ENCODE peak calls at places on chromosomes 7 and 10, in nine cellular contexts. F is CD8-positive, alpha-beta T cell; H is PC-9; L is IMR-90; S is neural progenitor cell; B is Peyer's patch; K is HCT116; Q is fibroblast of lung; M is thoracic aorta. C is an unnamed sample.

GRCh38 chr7:13848576-13849527 is 140.6 kb downstream of the ETV1 start:
- DNase-seq in F (no peak), H (no peak), L (peak), S (peak), B (no peak), K (no peak), Q (no peak), M (no peak), C (no peak)

GRCh38 chr10:110820321-110820814 is 51.4 kb upstream of the PDCD4 start:
- DNase-seq in F (no peak), H (no peak), L (no peak), S (no peak), B (no peak), K (no peak), Q (peak), M (no peak), C (peak)

GRCh38 chr7:85046512-85046911 is 140.3 kb downstream of the SEMA3D start:
- DNase-seq in F (no peak), H (no peak), L (no peak), S (no peak), B (no peak), K (no peak), Q (no peak), M (no peak), C (no peak)

GRCh38 chr7:154744226-154744860 is 258.6 kb downstream of the PAXIP1 start:
- DNase-seq in F (no peak), H (peak), L (no peak), S (peak), B (no peak), K (no peak), Q (no peak), M (no peak), C (peak)

GRCh38 chr7:92695308-92696261 is 105.4 kb upstream of the FAM133B start:
- DNase-seq in F (no peak), H (peak), L (peak), S (peak), B (peak), K (peak), Q (peak), M (no peak), C (no peak)

GRCh38 chr7:97145068-97145467 is 27.6 kb downstream of the SDHAF3 start:
- DNase-seq in F (no peak), H (no peak), L (peak), S (no peak), B (no peak), K (no peak), Q (peak), M (no peak), C (no peak)

GRCh38 chr10:72087969-72088878 is at the start of gene SPOCK2:
- DNase-seq in F (peak), H (no peak), L (no peak), S (peak), B (no peak), K (no peak), Q (no peak), M (no peak), C (peak)

GRCh38 chr10:131141645-131142445 is 169.7 kb downstream of the TCERG1L start:
- DNase-seq in F (no peak), H (no peak), L (no peak), S (no peak), B (no peak), K (no peak), Q (no peak), M (no peak), C (peak)

GRCh38 chr10:31574566-31574965 is 255.6 kb downstream of the ZEB1 start:
- DNase-seq in F (no peak), H (no peak), L (no peak), S (no peak), B (no peak), K (no peak), Q (peak), M (no peak), C (no peak)

GRCh38 chr10:131814567-131815290 is 86.1 kb upstream of the PPP2R2D start:
- DNase-seq in F (no peak), H (no peak), L (no peak), S (no peak), B (peak), K (no peak), Q (no peak), M (no peak), C (no peak)

GRCh38 chr10:7264313-7264741 is 146.5 kb downstream of the SFMBT2 start:
- DNase-seq in F (no peak), H (peak), L (peak), S (peak), B (no peak), K (no peak), Q (peak), M (no peak), C (no peak)

GRCh38 chr7:116093516-116094301 is 63.1 kb upstream of the TFEC start:
- DNase-seq in F (no peak), H (no peak), L (no peak), S (no peak), B (no peak), K (no peak), Q (no peak), M (no peak), C (no peak)

GRCh38 chr7:151166629-151167196 is 781 bp downstream of the GBX1 start:
- DNase-seq in F (no peak), H (no peak), L (no peak), S (no peak), B (no peak), K (no peak), Q (no peak), M (no peak), C (no peak)

GRCh38 chr7:151168787-151169162 is 1.3 kb upstream of the GBX1 start:
- DNase-seq in F (no peak), H (no peak), L (no peak), S (peak), B (no peak), K (no peak), Q (no peak), M (no peak), C (no peak)

GRCh38 chr7:151168022-151168786 is 710 bp upstream of the GBX1 start:
- DNase-seq in F (peak), H (peak), L (no peak), S (peak), B (peak), K (no peak), Q (no peak), M (no peak), C (no peak)

GRCh38 chr7:151172273-151173141 is 5.0 kb upstream of the GBX1 start:
- DNase-seq in F (peak), H (peak), L (peak), S (peak), B (peak), K (peak), Q (peak), M (no peak), C (peak)

DNA sequence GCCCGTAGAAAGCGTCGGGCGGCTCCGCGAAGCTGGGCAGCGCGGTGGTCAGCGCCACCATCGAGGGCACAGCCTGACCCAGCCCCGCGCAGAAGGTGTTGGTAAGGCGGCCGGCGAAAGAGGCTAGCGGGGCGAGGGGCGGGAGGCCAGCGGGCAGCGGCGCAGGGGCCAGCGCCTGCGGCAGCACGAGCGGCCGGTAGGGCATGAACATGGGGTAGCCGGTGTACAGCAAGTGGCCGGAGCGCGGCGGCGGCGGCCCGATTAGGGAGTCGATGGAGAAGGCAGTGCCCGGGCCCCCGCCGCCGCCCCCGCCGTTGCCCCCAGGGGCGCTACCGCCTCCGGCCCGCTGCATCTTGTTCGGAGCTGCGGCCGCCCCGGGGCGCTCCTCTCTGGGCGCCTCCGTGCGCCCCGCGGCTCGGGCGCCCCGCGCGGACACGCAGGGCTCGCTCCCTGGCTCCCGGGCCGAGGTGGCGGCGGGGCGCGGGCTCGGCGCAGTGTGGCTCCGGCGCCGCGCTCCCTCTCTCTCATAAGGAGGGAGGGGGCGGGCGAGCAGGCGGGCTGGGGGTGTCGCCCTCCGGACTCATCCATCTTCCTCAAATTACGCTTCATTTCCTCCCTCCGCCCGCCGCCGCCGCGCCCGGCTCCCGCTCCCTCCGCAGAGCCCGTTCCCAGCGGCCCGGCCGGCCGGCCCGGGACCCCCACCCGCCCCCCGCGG is at the start of gene GBX1:
- DNase-seq in F (no peak), H (peak), L (no peak), S (peak), B (no peak), K (no peak), Q (peak), M (no peak), C (no peak)
- TF ChIP-seq CTCF in F (peak), H (no peak), L (peak), S (peak), B (no peak), K (peak), Q (no peak), M (peak), C (peak)

DNA sequence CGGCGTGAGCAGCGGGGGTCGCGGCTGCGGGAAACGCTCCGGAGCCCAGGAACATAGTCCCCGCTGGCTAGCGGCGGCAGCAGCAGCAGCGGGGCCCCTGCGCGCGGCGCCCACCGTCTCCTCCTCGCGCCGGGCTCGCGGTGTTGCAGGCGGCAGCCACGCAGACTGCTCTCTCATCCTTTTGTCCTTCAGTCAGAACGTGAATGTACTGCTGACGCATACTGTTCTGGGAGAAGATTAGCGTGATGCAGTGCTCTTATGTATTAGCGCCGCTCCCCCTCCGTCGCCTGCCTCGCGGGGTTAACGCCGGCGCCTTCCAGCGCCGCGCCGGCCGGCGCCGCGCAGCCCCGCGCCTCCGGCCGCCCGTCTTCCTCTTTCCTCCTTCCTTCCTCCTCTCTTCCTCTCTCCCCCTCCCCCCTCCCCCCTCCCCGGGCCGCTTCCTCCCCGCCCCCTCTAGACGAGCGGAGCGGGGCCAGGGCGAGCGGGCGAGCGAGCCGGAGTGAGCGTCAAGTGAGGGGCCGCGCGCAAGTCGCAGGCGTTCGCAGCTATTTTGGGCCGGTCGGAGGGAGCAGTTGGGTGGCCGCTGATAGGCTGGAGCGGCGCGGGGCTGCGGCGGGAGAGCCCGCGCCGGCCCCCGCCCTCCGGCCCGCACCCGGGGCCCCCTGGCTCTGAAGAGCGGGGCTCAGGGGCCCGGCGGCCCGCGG is 816 bp upstream of the LRRC4 start:
- DNase-seq in F (peak), H (peak), L (peak), S (peak), B (peak), K (no peak), Q (peak), M (no peak), C (no peak)
- H3K4me3 ChIP-seq in F (peak), H (no peak), L (peak), S (peak), B (peak), K (no peak), Q (peak), M (peak), C (peak)

GRCh38 chr10:103659674-103660363 is 166.3 kb downstream of the NEURL1 start:
- DNase-seq in F (peak), H (peak), L (peak), S (peak), B (peak), K (no peak), Q (peak), M (no peak), C (peak)
- H3K27ac ChIP-seq in F (peak), H (no peak), L (peak), S (peak), B (peak), K (no peak), Q (peak), M (peak), C (peak)

DNA sequence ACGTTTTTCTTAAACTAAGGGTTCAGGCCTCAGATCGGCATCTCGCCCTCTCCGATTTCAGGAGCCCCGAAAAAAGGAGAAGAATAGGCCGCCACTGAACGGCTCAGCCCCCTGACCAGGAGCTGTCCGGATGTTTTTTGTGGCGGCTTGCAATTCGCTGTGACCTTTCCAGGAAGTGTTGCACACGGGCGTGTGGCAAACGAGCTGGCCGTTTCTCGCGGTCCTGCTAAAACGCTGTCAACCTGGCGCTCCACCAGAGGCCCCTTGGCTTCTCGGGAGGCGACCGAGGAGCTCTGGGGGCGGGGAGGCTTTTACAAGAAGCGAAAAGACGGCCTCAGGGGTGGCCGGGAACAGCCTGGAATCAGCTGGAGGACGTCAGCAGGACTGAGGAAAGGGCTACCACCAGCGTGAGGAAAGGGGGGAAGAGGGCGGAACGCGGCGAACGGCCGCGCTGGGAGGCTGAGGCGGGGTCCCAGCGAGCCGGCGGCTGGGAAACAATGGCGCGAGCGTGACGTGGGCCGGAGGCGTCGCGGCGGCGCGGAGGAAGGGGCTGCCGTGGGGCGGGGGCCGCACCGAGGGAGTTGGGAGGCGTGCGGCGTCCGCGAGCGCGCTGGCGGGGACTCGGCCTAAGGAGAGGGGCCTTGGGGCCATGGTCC is 493 bp downstream of the NT5C2 start:
- DNase-seq in F (peak), H (peak), L (peak), S (peak), B (peak), K (peak), Q (peak), M (peak), C (peak)
- TF ChIP-seq CTCF in F (no peak), H (no peak), L (no peak), S (no peak), B (no peak), K (no peak), Q (no peak), M (no peak), C (no peak)

GRCh38 chr10:109480836-109481235 is 442.5 kb downstream of the XPNPEP1 start:
- DNase-seq in F (no peak), H (no peak), L (no peak), S (no peak), B (no peak), K (no peak), Q (no peak), M (no peak), C (no peak)
- H3K4me3 ChIP-seq in F (no peak), H (no peak), L (no peak), S (no peak), B (no peak), K (no peak), Q (no peak), M (no peak), C (no peak)

GRCh38 chr10:113488186-113488585 is 64.7 kb upstream of the HABP2 start:
- DNase-seq in F (no peak), H (no peak), L (no peak), S (no peak), B (no peak), K (no peak), Q (no peak), M (no peak), C (no peak)

GRCh38 chr10:113485801-113486200 is 67.1 kb upstream of the HABP2 start:
- DNase-seq in F (no peak), H (no peak), L (no peak), S (no peak), B (no peak), K (no peak), Q (peak), M (no peak), C (no peak)

GRCh38 chr10:113484487-113484886 is 68.4 kb upstream of the HABP2 start:
- DNase-seq in F (no peak), H (no peak), L (no peak), S (no peak), B (no peak), K (no peak), Q (no peak), M (no peak), C (no peak)

GRCh38 chr10:113486531-113486930 is 66.3 kb upstream of the HABP2 start:
- DNase-seq in F (no peak), H (no peak), L (no peak), S (no peak), B (no peak), K (no peak), Q (no peak), M (no peak), C (no peak)

DNA sequence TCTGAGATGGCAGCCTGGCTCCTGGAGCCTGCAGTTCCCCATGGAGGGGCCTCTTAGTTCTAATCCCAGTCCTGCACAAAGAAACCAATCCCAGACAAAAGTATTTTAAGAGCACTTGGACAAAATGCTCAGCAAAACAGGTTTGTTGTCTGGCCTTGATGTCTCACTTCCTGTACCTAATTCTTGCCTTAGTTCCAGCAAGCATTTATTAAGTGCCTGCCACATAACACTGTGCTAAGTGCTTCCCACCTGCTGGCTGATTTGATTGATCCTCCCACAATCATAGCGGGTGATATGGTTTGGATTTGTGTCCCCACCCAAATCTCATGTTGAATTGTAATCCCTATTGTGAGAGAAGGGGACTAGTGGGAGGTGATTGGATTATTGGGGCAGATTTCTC is 65.7 kb upstream of the HABP2 start:
- DNase-seq in F (no peak), H (no peak), L (no peak), S (no peak), B (no peak), K (no peak), Q (peak), M (no peak), C (no peak)
- H3K27ac ChIP-seq in F (no peak), H (no peak), L (no peak), S (no peak), B (no peak), K (no peak), Q (no peak), M (peak), C (no peak)

C was measured in dorsolateral prefrontal cortex.